ENCODE peak calls at places on chromosome 21, in seven cellular contexts. Z is OCI-LY7, L is fibroblast of lung, V is heart left ventricle, D is GM23248, P is upper lobe of right lung, W is small intestine. J is an unnamed sample.

GRCh38 chr21:45228171-45228641 is 59.5 kb downstream of the POFUT2 start:
- DNase-seq in Z (no peak), L (peak; percentile 97), V (no peak), D (peak; percentile 98), P (no peak), W (no peak), J (no peak)

GRCh38 chr21:34528131-34528561 is 16.1 kb upstream of the KCNE1 start:
- DNase-seq in Z (no peak), L (peak; percentile 58), V (no peak), D (peak; percentile 58), P (no peak), W (no peak), J (no peak)

GRCh38 chr21:44583800-44584147 is 3.4 kb upstream of the KRTAP10-5 start:
- DNase-seq in Z (no peak), L (no peak), V (no peak), D (no peak), P (no peak), W (no peak), J (no peak)

GRCh38 chr21:30083120-30083945 is 83.3 kb downstream of the CLDN17 start:
- DNase-seq in Z (no peak), L (no peak), V (no peak), D (no peak), P (no peak), W (no peak), J (no peak)

GRCh38 chr21:31713973-31714740 is 17.8 kb downstream of the SCAF4 start:
- DNase-seq in Z (no peak), L (no peak), V (no peak), D (peak; percentile 58), P (no peak), W (no peak), J (no peak)

GRCh38 chr21:35529141-35529863 is 480.2 kb upstream of the RUNX1 start:
- DNase-seq in Z (peak; percentile 17), L (peak; percentile 58), V (no peak), D (no peak), P (no peak), W (peak; percentile 75), J (no peak)

GRCh38 chr21:45643021-45643980 is at the start of gene PCBP3:
- DNase-seq in Z (peak; percentile 98), L (peak; percentile 97), V (peak; percentile 96), D (peak; percentile 96), P (peak; percentile 99), W (peak; percentile 92), J (peak; percentile 90)

GRCh38 chr21:16117331-16117730 is 387.5 kb downstream of the USP25 start:
- DNase-seq in Z (no peak), L (no peak), V (no peak), D (peak; percentile 56), P (no peak), W (no peak), J (no peak)

GRCh38 chr21:19245188-19245580 is 841.6 kb upstream of the TMPRSS15 start:
- DNase-seq in Z (no peak), L (no peak), V (no peak), D (no peak), P (no peak), W (no peak), J (no peak)

GRCh38 chr21:44414291-44415072 is 40.8 kb upstream of the LRRC3 start:
- DNase-seq in Z (no peak), L (no peak), V (no peak), D (no peak), P (peak; percentile 50), W (no peak), J (no peak)

GRCh38 chr21:46173573-46173972 is 10.7 kb downstream of the SPATC1L start:
- DNase-seq in Z (no peak), L (no peak), V (no peak), D (no peak), P (peak; percentile 37), W (no peak), J (no peak)

GRCh38 chr21:28207776-28208175 is 784.9 kb downstream of the LTN1 start:
- DNase-seq in Z (no peak), L (peak; percentile 71), V (no peak), D (peak; percentile 88), P (no peak), W (no peak), J (no peak)

GRCh38 chr21:25254491-25255174 is 352.6 kb downstream of the MRPL39 start:
- DNase-seq in Z (no peak), L (no peak), V (no peak), D (no peak), P (no peak), W (no peak), J (no peak)

GRCh38 chr21:44405948-44406872 is 49.1 kb upstream of the LRRC3 start:
- DNase-seq in Z (no peak), L (no peak), V (no peak), D (peak; percentile 22), P (no peak), W (no peak), J (no peak)

GRCh38 chr21:31133243-31133830 is 95.1 kb upstream of the KRTAP19-8 start:
- DNase-seq in Z (no peak), L (no peak), V (no peak), D (no peak), P (no peak), W (no peak), J (no peak)

GRCh38 chr21:36087362-36088138 is 17.7 kb downstream of the CBR1 start:
- DNase-seq in Z (no peak), L (no peak), V (no peak), D (peak; percentile 49), P (no peak), W (no peak), J (no peak)

GRCh38 chr21:35050348-35051286 is 1.5 kb upstream of the RUNX1 start:
- DNase-seq in Z (peak; percentile 67), L (no peak), V (no peak), D (peak; percentile 24), P (no peak), W (no peak), J (no peak)

GRCh38 chr21:19405326-19405725 is 1001.7 kb upstream of the TMPRSS15 start:
- DNase-seq in Z (no peak), L (no peak), V (no peak), D (no peak), P (no peak), W (no peak), J (no peak)

GRCh38 chr21:27572681-27573080 is 605.8 kb upstream of the ADAMTS5 start:
- DNase-seq in Z (no peak), L (peak; percentile 75), V (no peak), D (peak; percentile 92), P (no peak), W (no peak), J (no peak)

GRCh38 chr21:15841856-15842564 is 112.2 kb downstream of the USP25 start:
- DNase-seq in Z (no peak), L (peak; percentile 72), V (no peak), D (peak; percentile 71), P (no peak), W (no peak), J (no peak)

GRCh38 chr21:23601549-23601948 is 2005.7 kb downstream of the MRPL39 start:
- DNase-seq in Z (no peak), L (no peak), V (no peak), D (no peak), P (no peak), W (no peak), J (no peak)

GRCh38 chr21:35754583-35754982 is 305.7 kb downstream of the SETD4 start:
- DNase-seq in Z (no peak), L (no peak), V (no peak), D (no peak), P (no peak), W (no peak), J (no peak)

GRCh38 chr21:45905196-45905595 is 76.4 kb upstream of the COL6A1 start:
- DNase-seq in Z (no peak), L (no peak), V (no peak), D (no peak), P (no peak), W (no peak), J (no peak)

GRCh38 chr21:44082648-44083436 is 24.4 kb upstream of the PWP2 start:
- DNase-seq in Z (no peak), L (no peak), V (no peak), D (no peak), P (peak; percentile 47), W (peak; percentile 34), J (no peak)

GRCh38 chr21:45131537-45131999 is 57.2 kb downstream of the ADARB1 start:
- DNase-seq in Z (no peak), L (no peak), V (no peak), D (no peak), P (no peak), W (no peak), J (no peak)

GRCh38 chr21:33367309-33367973 is 35.8 kb upstream of the IFNGR2 start:
- DNase-seq in Z (peak; percentile 47), L (no peak), V (no peak), D (no peak), P (no peak), W (no peak), J (no peak)
- H3K9me3 ChIP-seq in Z (peaks cover 66% of the 10 kb centered on the region), L (no peaks in the 10 kb centered on the region), V (peaks cover 24% of the 10 kb centered on the region), D (no peaks in the 10 kb centered on the region), P (peaks cover 11% of the 10 kb centered on the region), W (no peaks in the 10 kb centered on the region), J (no peaks in the 10 kb centered on the region)

DNA sequence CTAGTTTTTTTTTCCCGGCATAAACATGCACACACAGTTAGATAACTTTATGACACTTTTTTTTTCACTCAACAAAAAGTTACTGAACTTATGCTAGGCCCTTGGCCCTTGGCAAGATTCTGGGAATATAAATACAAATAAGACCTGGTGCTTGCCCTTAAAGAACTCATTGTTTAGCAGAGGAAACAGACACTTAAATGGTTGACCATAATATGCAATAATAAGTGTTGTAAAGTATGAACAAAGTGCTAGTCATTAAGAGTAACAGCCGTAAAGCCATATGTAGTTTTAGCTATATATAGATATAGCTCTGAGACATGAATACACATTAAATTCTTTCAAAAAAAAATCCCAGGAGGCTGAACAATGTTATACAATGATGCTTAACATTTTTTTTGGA is 198.3 kb downstream of the CYYR1 start:
- DNase-seq in Z (no peak), L (no peak), V (no peak), D (no peak), P (no peak), W (no peak), J (no peak)
- H3K9me3 ChIP-seq in Z (peaks cover 3% of the 10 kb centered on the region), L (no peaks in the 10 kb centered on the region), V (no peaks in the 10 kb centered on the region), D (no peaks in the 10 kb centered on the region), P (no peaks in the 10 kb centered on the region), W (no peaks in the 10 kb centered on the region), J (no peaks in the 10 kb centered on the region)

GRCh38 chr21:37367758-37368535 is 1.4 kb downstream of the DYRK1A start:
- DNase-seq in Z (peak; percentile 36), L (peak; percentile 37), V (peak; percentile 75), D (peak; percentile 83), P (peak; percentile 79), W (peak; percentile 22), J (peak; percentile 15)

GRCh38 chr21:37365657-37366487 is 701 bp upstream of the DYRK1A start:
- DNase-seq in Z (peak; percentile 74), L (peak; percentile 52), V (peak; percentile 76), D (peak; percentile 82), P (peak; percentile 91), W (peak; percentile 68), J (peak; percentile 64)

GRCh38 chr21:37368536-37369279 is 2.1 kb downstream of the DYRK1A start:
- DNase-seq in Z (no peak), L (peak; percentile 36), V (no peak), D (peak; percentile 88), P (no peak), W (peak; percentile 42), J (no peak)

GRCh38 chr21:37366488-37367300 is at the start of gene DYRK1A:
- DNase-seq in Z (peak; percentile 98), L (peak; percentile 99), V (peak; percentile 99), D (peak; percentile 98), P (peak; percentile 99), W (peak; percentile 100), J (peak; percentile 98)

GRCh38 chr21:37367301-37367757 is 756 bp downstream of the DYRK1A start:
- DNase-seq in Z (peak; percentile 55), L (no peak), V (no peak), D (peak; percentile 71), P (no peak), W (no peak), J (no peak)
- H3K9me3 ChIP-seq in Z (no peaks in the 10 kb centered on the region), L (no peaks in the 10 kb centered on the region), V (no peaks in the 10 kb centered on the region), D (no peaks in the 10 kb centered on the region), P (no peaks in the 10 kb centered on the region), W (no peaks in the 10 kb centered on the region), J (no peaks in the 10 kb centered on the region)

GRCh38 chr21:42135386-42136040 is 64.4 kb downstream of the UMODL1 start:
- DNase-seq in Z (no peak), L (no peak), V (no peak), D (no peak), P (no peak), W (no peak), J (no peak)
- H3K9me3 ChIP-seq in Z (no peaks in the 10 kb centered on the region), L (no peaks in the 10 kb centered on the region), V (no peaks in the 10 kb centered on the region), D (no peaks in the 10 kb centered on the region), P (no peaks in the 10 kb centered on the region), W (no peaks in the 10 kb centered on the region), J (no peaks in the 10 kb centered on the region)